ENCODE peak calls at places on chromosomes 1 and 21, in eight cellular contexts. E is tibial nerve, Q is stomach, Z is transverse colon, W is suprapubic skin, J is SK-N-SH, L is ovary, O is K562. I is an unnamed sample.

GRCh38 chr1:153978274-153978909 is 918 bp upstream of the JTB start:
- DNase-seq in E (no peak), Q (no peak), Z (no peak), W (no peak), J (no peak), L (no peak), O (no peak), I (no peak)

GRCh38 chr1:231049121-231049979 is 9.3 kb upstream of the FAM89A start:
- DNase-seq in E (no peak), Q (no peak), Z (no peak), W (no peak), J (no peak), L (no peak), O (no peak), I (no peak)

GRCh38 chr1:54329337-54329954 is 76.7 kb downstream of the SSBP3 start:
- DNase-seq in E (no peak), Q (no peak), Z (no peak), W (no peak), J (no peak), L (no peak), O (no peak), I (no peak)

GRCh38 chr21:44925027-44925755 is 4.5 kb upstream of the ITGB2 start:
- DNase-seq in E (no peak), Q (no peak), Z (no peak), W (no peak), J (no peak), L (no peak), O (no peak), I (no peak)

GRCh38 chr1:65263286-65263685 is 46.1 kb upstream of the DNAJC6 start:
- DNase-seq in E (no peak), Q (no peak), Z (no peak), W (no peak), J (no peak), L (no peak), O (no peak), I (no peak)

GRCh38 chr1:179184403-179184802 is 45.1 kb downstream of the ABL2 start:
- DNase-seq in E (no peak), Q (no peak), Z (no peak), W (no peak), J (no peak), L (no peak), O (no peak), I (no peak)

GRCh38 chr1:61050541-61051454 is 31.6 kb upstream of the NFIA start:
- DNase-seq in E (no peak), Q (peak; percentile 49), Z (peak; percentile 59), W (peak; percentile 83), J (peak; percentile 86), L (peak; percentile 74), O (peak; percentile 79), I (no peak)

GRCh38 chr1:117308406-117308916 is 58.8 kb upstream of the MAN1A2 start:
- DNase-seq in E (no peak), Q (no peak), Z (no peak), W (no peak), J (no peak), L (no peak), O (no peak), I (no peak)

GRCh38 chr21:42750737-42751530 is 97.5 kb downstream of the PDE9A start:
- DNase-seq in E (no peak), Q (no peak), Z (no peak), W (no peak), J (no peak), L (no peak), O (no peak), I (no peak)

GRCh38 chr1:223142795-223143759 is at the start of gene TLR5:
- DNase-seq in E (peak; percentile 83), Q (peak; percentile 94), Z (peak; percentile 94), W (peak; percentile 94), J (peak; percentile 90), L (peak; percentile 92), O (peak; percentile 98), I (peak; percentile 96)

GRCh38 chr1:22418852-22419480 is 32.7 kb upstream of the ZBTB40 start:
- DNase-seq in E (no peak), Q (no peak), Z (no peak), W (no peak), J (no peak), L (no peak), O (no peak), I (no peak)

GRCh38 chr1:29388170-29388569 is 151.8 kb downstream of the PTPRU start:
- DNase-seq in E (no peak), Q (no peak), Z (no peak), W (no peak), J (no peak), L (no peak), O (no peak), I (peak; percentile 81)

GRCh38 chr1:62621907-62622306 is 24.6 kb downstream of the ANGPTL3 start:
- DNase-seq in E (no peak), Q (no peak), Z (no peak), W (no peak), J (no peak), L (no peak), O (no peak), I (no peak)

GRCh38 chr1:58487002-58487401 is 59.5 kb downstream of the OMA1 start:
- DNase-seq in E (no peak), Q (no peak), Z (no peak), W (no peak), J (no peak), L (no peak), O (no peak), I (no peak)

GRCh38 chr21:18244721-18245486 is at the start of gene CHODL:
- DNase-seq in E (no peak), Q (no peak), Z (no peak), W (no peak), J (peak; percentile 11), L (no peak), O (no peak), I (no peak)

GRCh38 chr1:109818351-109819325 is 54.9 kb upstream of the EPS8L3 start:
- DNase-seq in E (no peak), Q (no peak), Z (no peak), W (no peak), J (peak; percentile 40), L (no peak), O (peak; percentile 81), I (no peak)

GRCh38 chr1:224170748-224171478 is 12.1 kb upstream of the DEGS1 start:
- DNase-seq in E (no peak), Q (peak; percentile 40), Z (peak; percentile 28), W (no peak), J (peak; percentile 23), L (no peak), O (no peak), I (no peak)

GRCh38 chr1:48066951-48067350 is 69.8 kb upstream of the TRABD2B start:
- DNase-seq in E (no peak), Q (no peak), Z (no peak), W (no peak), J (no peak), L (no peak), O (no peak), I (no peak)
- TF ChIP-seq EP300 in E (no peak), Q (no peak), Z (no peak), W (no peak), J (no peak), L (no peak), O (no peak), I (no peak)

GRCh38 chr1:103541431-103541830 is 15.9 kb downstream of the RNPC3 start:
- DNase-seq in E (no peak), Q (no peak), Z (no peak), W (no peak), J (no peak), L (no peak), O (no peak), I (no peak)

DNA sequence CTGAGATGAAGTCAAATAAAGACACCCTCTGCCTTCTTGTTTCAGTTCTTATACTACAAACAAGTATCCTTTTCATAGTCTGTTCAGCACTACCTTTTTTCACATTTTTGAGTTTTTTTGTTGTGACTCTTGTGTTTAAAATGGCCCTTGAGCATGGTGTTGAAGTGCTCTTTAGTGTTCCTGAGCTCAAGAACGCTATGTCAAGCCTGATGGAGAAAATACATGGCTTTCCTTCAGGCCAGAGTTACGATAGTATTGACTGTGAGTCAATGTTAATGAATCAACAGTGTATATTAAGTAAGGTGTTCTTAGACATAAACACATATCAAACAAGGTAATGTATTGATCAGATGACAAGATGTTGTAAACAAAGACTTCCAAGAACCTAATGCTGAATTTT is 12.7 kb downstream of the RNPC3 start:
- DNase-seq in E (no peak), Q (no peak), Z (no peak), W (no peak), J (no peak), L (no peak), O (no peak), I (no peak)
- H3K36me3 ChIP-seq in E (peaks cover 42% of the 10 kb centered on the region), Q (peaks cover 97% of the 10 kb centered on the region), Z (peaks cover 91% of the 10 kb centered on the region), W (peaks cover 88% of the 10 kb centered on the region), J (peaks cover 85% of the 10 kb centered on the region), L (no peaks in the 10 kb centered on the region), O (peaks cover 83% of the 10 kb centered on the region), I (peaks cover 89% of the 10 kb centered on the region)

DNA sequence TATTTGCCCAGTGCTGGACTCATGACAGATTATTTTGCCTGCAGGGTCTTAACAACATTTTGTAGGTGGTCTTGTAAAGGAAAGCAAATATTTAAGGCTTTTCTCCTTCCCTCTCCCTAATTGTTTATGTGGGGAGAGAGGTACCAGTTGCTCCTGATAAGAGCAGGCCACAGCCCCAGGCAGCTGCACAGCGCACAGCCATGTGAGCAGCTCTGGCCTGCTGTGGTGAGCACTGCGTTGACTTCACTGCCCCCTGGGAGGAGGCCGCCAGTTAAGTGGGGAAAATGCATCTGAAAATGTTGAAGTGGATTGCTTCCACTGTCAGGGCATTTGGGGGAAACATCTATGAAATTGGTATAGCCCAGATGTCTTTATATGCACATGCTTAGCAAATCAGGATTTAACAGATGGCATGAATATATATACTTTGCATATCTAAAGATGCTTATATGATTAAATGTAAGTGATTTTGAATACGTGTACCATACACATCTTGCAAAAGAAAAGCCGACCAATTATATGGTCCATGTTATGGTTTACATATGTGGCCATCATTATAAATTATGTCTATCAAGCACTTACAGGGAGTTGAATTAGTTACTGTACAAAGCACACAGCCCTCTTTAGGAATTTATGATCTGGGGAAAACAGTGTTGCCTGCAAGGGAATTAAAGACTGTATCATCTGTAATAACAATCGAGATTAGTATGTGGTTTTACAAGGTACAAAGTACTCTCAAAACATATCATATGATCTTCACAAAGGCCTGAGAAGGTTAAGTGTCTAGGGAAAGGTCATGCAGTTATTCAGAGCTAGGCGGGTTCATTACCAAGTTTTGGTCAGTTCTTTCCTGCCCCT is 132.0 kb downstream of the RHOU start:
- DNase-seq in E (no peak), Q (peak; percentile 58), Z (no peak), W (no peak), J (peak; percentile 80), L (no peak), O (no peak), I (no peak)
- TF ChIP-seq EP300 in E (no peak), Q (no peak), Z (no peak), W (no peak), J (no peak), L (no peak), O (no peak), I (no peak)

DNA sequence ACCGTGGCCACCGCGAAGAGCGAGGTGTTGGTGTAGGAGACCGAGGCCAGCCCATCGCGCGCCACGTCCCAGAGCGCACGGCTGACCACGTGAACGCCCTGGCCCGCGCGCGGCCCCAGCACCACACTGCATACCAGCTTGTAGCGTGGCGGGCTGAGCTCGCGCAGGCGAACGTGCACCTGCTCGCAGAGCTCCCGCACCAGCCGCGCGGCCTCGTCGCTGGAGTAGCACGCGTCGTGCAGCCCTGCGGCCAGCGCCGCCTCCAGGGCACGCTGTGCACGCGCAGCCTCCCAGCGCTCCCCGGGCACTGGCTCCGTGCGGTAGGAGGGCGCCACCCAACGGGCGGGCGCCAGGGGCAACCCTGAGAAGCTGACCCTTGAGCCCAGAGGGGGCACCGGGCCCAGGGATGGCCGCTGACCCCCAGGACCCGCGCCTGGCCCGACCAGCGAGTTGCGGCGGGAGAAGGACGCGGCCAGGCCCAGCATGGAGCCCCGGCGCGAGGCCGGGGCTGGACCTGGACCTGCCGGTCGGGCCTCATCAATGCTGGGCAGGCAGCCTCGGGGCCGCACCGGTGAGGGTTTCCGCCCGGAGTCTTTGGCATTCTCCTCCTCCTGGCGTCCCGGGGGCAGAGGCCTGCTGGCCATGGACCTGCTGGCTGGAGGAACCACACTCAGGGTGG is 987 bp downstream of the DYNLT4 start:
- DNase-seq in E (no peak), Q (no peak), Z (peak; percentile 8), W (peak; percentile 74), J (peak; percentile 31), L (peak; percentile 64), O (no peak), I (no peak)
- H3K36me3 ChIP-seq in E (peaks cover 6% of the 10 kb centered on the region), Q (peaks cover 43% of the 10 kb centered on the region), Z (peaks cover 6% of the 10 kb centered on the region), W (peaks cover 44% of the 10 kb centered on the region), J (peaks cover 43% of the 10 kb centered on the region), L (no peaks in the 10 kb centered on the region), O (peaks cover 52% of the 10 kb centered on the region), I (peaks cover 9% of the 10 kb centered on the region)